ENCODE peak calls at places on chromosome 13, in five cellular contexts. L is lower leg skin, T is gastrocnemius medialis, J is adrenal gland, O is nephron progenitor cell. I is an unnamed sample.

GRCh38 chr13:94666065-94666464 is 46.3 kb downstream of the SOX21 start:
- DNase-seq in T (no peak), O (no peak), L (no peak), J (no peak), I (no peak)

GRCh38 chr13:50810998-50811397 is 32.5 kb downstream of the DLEU7 start:
- DNase-seq in T (no peak), L (no peak), J (no peak), O (no peak), I (no peak)

GRCh38 chr13:68173111-68173510 is 943.0 kb upstream of the PCDH9 start:
- DNase-seq in L (no peak), J (no peak), T (no peak), O (no peak), I (no peak)

GRCh38 chr13:90968510-90968909 is 379.0 kb upstream of the MIR17HG start:
- DNase-seq in J (no peak), L (no peak), O (peak), T (no peak), I (no peak)

GRCh38 chr13:79995334-79995733 is 345.6 kb downstream of the SPRY2 start:
- DNase-seq in J (no peak), T (no peak), O (no peak), L (no peak), I (no peak)

GRCh38 chr13:73195091-73195490 is 136.3 kb downstream of the KLF5 start:
- DNase-seq in O (no peak), L (no peak), J (no peak), T (no peak), I (no peak)

GRCh38 chr13:87674143-87674772 is 3.1 kb downstream of the SLITRK5 start:
- DNase-seq in L (no peak), J (no peak), T (no peak), O (no peak), I (no peak)

GRCh38 chr13:32737679-32738078 is 151.4 kb downstream of the PDS5B start:
- DNase-seq in T (no peak), L (no peak), J (no peak), O (no peak), I (no peak)

GRCh38 chr13:29676535-29676934 is 81.0 kb upstream of the SLC7A1 start:
- DNase-seq in O (no peak), T (no peak), L (no peak), J (no peak), I (no peak)

GRCh38 chr13:50222569-50223332 is 207.5 kb downstream of the KCNRG start:
- DNase-seq in T (peak), L (peak), J (peak), O (no peak), I (peak)

GRCh38 chr13:110684388-110685056 is 21.4 kb downstream of the CARS2 start:
- DNase-seq in T (no peak), O (no peak), L (no peak), J (no peak), I (no peak)

GRCh38 chr13:110681868-110682550 is 23.9 kb downstream of the CARS2 start:
- DNase-seq in O (no peak), L (no peak), T (no peak), J (no peak), I (no peak)

GRCh38 chr13:110683921-110684320 is 22.0 kb downstream of the CARS2 start:
- DNase-seq in J (no peak), T (no peak), L (no peak), O (no peak), I (no peak)

GRCh38 chr13:110682746-110683145 is 23.2 kb downstream of the CARS2 start:
- DNase-seq in O (no peak), L (no peak), J (no peak), T (no peak), I (no peak)

GRCh38 chr13:110683203-110683883 is 22.6 kb downstream of the CARS2 start:
- DNase-seq in T (no peak), L (no peak), J (peak), O (no peak), I (no peak)
- TF ChIP-seq CTCF in T (peak), L (no peak), J (peak), O (peak), I (peak)

GRCh38 chr13:46171223-46171622 is 10.8 kb downstream of the LCP1 start:
- DNase-seq in O (no peak), L (no peak), T (no peak), J (no peak), I (no peak)
- TF ChIP-seq CTCF in O (no peak), L (no peak), T (no peak), J (no peak), I (no peak)

GRCh38 chr13:85582890-85583289 is 216.3 kb downstream of the SLITRK6 start:
- DNase-seq in O (no peak), L (no peak), J (no peak), T (no peak), I (no peak)
- TF ChIP-seq CTCF in O (no peak), L (no peak), J (no peak), T (no peak), I (no peak)

GRCh38 chr13:113124211-113125025 is 1.8 kb downstream of the F10 start:
- DNase-seq in J (no peak), L (no peak), T (no peak), O (no peak), I (no peak)

GRCh38 chr13:113121183-113121927 is 1.2 kb upstream of the F10 start:
- DNase-seq in J (no peak), O (no peak), L (no peak), T (no peak), I (no peak)

GRCh38 chr13:113123226-113124150 is 889 bp downstream of the F10 start:
- DNase-seq in L (no peak), J (no peak), O (no peak), T (no peak), I (no peak)

GRCh38 chr13:113121928-113122420 is 625 bp upstream of the F10 start:
- DNase-seq in T (no peak), O (no peak), J (no peak), L (no peak), I (no peak)

GRCh38 chr13:113122571-113123225 is at the start of gene F10:
- DNase-seq in T (peak), J (peak), L (peak), O (peak), I (no peak)
- TF ChIP-seq CTCF in T (no peak), J (peak), L (no peak), O (no peak), I (no peak)

DNA sequence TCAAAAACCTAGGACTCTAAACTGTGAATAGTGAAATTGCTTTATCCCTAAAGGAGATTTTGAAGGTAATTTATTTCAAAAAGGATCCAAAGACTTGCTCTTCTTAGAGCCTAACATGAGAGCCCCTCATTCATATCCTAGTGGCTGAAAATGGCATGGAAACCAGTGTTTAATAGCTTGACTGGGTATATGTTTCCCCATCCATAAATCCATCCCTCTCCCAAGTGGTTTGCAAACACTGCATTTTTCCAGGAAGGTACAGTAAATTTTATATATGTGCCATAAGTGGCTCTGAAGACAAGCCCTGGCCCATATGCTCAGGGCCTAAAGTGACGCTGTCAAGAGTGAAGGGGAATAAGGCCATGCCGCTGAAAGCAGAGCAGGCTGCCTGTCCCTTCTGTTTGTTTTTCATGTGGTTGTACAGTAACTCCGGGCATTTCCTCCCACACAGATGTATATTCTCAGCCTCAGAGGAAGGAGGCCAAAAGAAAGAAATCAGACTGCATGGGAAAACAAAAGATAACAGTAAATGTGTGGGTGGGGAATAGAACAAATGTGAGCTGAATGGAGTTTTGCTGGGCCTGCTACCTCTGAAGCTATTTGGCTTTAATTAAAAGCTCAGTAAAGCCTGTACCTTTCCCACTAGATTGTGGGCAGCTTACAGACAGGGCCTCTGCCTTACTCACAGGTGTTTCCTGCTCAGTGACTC is 181.9 kb downstream of the PCDH9 start:
- DNase-seq in O (no peak), L (no peak), T (no peak), J (no peak), I (no peak)
- TF ChIP-seq CTCF in O (no peak), L (no peak), T (no peak), J (no peak), I (no peak)

I was measured in CD14-positive monocyte.